ENCODE peak calls at places on chromosomes 2 and 18, in seven cellular contexts. D is kidney glomerular epithelial cell, Q is mucosa of descending colon, X is OCI-M1, B is LoVo, A is renal cortical epithelial cell, I is nucleus accumbens. P is an unnamed sample.

GRCh38 chr2:230913406-230913805 is 11.6 kb downstream of the GPR55 start:
- DNase-seq in D (no peak), Q (peak; percentile 49), X (peak; percentile 74), B (no peak), A (peak; percentile 43), I (no peak), P (no peak)

GRCh38 chr2:240638517-240639160 is 13.4 kb downstream of the GPR35 start:
- DNase-seq in D (no peak), Q (peak; percentile 12), X (no peak), B (no peak), A (no peak), I (no peak), P (no peak)

GRCh38 chr2:30282081-30282480 is 50.7 kb downstream of the LBH start:
- DNase-seq in D (no peak), Q (no peak), X (no peak), B (no peak), A (no peak), I (no peak), P (no peak)

GRCh38 chr2:23666241-23667025 is 260.5 kb downstream of the ATAD2B start:
- DNase-seq in D (no peak), Q (no peak), X (no peak), B (no peak), A (no peak), I (no peak), P (no peak)

GRCh38 chr2:143974262-143974661 is 545.7 kb downstream of the ZEB2 start:
- DNase-seq in D (no peak), Q (no peak), X (peak; percentile 13), B (no peak), A (no peak), I (no peak), P (no peak)

GRCh38 chr2:143903172-143903856 is 616.6 kb downstream of the ZEB2 start:
- DNase-seq in D (no peak), Q (no peak), X (peak; percentile 43), B (no peak), A (peak; percentile 49), I (no peak), P (no peak)

GRCh38 chr2:231431606-231432005 is 32.7 kb downstream of the NCL start:
- DNase-seq in D (no peak), Q (no peak), X (no peak), B (no peak), A (no peak), I (no peak), P (no peak)

GRCh38 chr2:13009027-13009426 is 292.3 kb downstream of the TRIB2 start:
- DNase-seq in D (no peak), Q (no peak), X (no peak), B (no peak), A (peak; percentile 38), I (no peak), P (no peak)

GRCh38 chr2:102439065-102439695 is 16.2 kb downstream of the IL18RAP start:
- DNase-seq in D (peak; percentile 88), Q (no peak), X (no peak), B (no peak), A (peak; percentile 94), I (no peak), P (no peak)

GRCh38 chr2:219246559-219246958 is 1.3 kb downstream of the STK16 start:
- DNase-seq in D (no peak), Q (no peak), X (no peak), B (no peak), A (no peak), I (no peak), P (no peak)

GRCh38 chr2:182324665-182325064 is 102.2 kb downstream of the PDE1A start:
- DNase-seq in D (peak; percentile 99), Q (no peak), X (no peak), B (no peak), A (peak; percentile 100), I (no peak), P (no peak)

GRCh38 chr2:234145057-234145456 is 94.6 kb downstream of the SPP2 start:
- DNase-seq in D (no peak), Q (no peak), X (no peak), B (no peak), A (peak; percentile 51), I (no peak), P (no peak)

GRCh38 chr2:53509827-53510785 is 257.5 kb upstream of the CHAC2 start:
- DNase-seq in D (no peak), Q (no peak), X (no peak), B (no peak), A (peak; percentile 43), I (no peak), P (no peak)

GRCh38 chr2:14903709-14904374 is 271.3 kb downstream of the LRATD1 start:
- DNase-seq in D (no peak), Q (peak; percentile 72), X (peak; percentile 90), B (peak; percentile 22), A (no peak), I (no peak), P (no peak)

GRCh38 chr2:23711979-23712755 is 214.8 kb downstream of the ATAD2B start:
- DNase-seq in D (no peak), Q (no peak), X (no peak), B (no peak), A (peak; percentile 10), I (no peak), P (no peak)

GRCh38 chr2:38290332-38290731 is 86.7 kb downstream of the ATL2 start:
- DNase-seq in D (no peak), Q (no peak), X (no peak), B (peak; percentile 35), A (no peak), I (no peak), P (no peak)

GRCh38 chr18:58096658-58097057 is 52.6 kb downstream of the NEDD4L start:
- DNase-seq in D (no peak), Q (no peak), X (no peak), B (no peak), A (no peak), I (no peak), P (no peak)

GRCh38 chr2:166180951-166181812 is 53.4 kb upstream of the SCN1A start:
- DNase-seq in D (peak; percentile 51), Q (peak; percentile 33), X (peak; percentile 85), B (peak; percentile 50), A (peak; percentile 42), I (peak; percentile 45), P (peak; percentile 68)

GRCh38 chr2:218375212-218375611 is 6.9 kb upstream of the SLC11A1 start:
- DNase-seq in D (no peak), Q (no peak), X (no peak), B (no peak), A (no peak), I (no peak), P (no peak)

GRCh38 chr2:101125374-101125773 is 25.8 kb downstream of the TBC1D8 start:
- DNase-seq in D (peak; percentile 43), Q (no peak), X (peak; percentile 28), B (peak; percentile 55), A (peak; percentile 86), I (no peak), P (no peak)

GRCh38 chr18:63677490-63678225 is 16.0 kb upstream of the SERPINB3 start:
- DNase-seq in D (no peak), Q (no peak), X (no peak), B (no peak), A (peak; percentile 23), I (no peak), P (no peak)

GRCh38 chr2:55163258-55163657 is 68.8 kb downstream of the CLHC1 start:
- DNase-seq in D (peak; percentile 91), Q (no peak), X (no peak), B (no peak), A (peak; percentile 56), I (no peak), P (peak; percentile 24)

GRCh38 chr2:240216197-240216596 is 75.7 kb upstream of the OTOS start:
- DNase-seq in D (no peak), Q (no peak), X (no peak), B (no peak), A (no peak), I (no peak), P (peak; percentile 45)

GRCh38 chr2:233198026-233198425 is 53.4 kb upstream of the ATG16L1 start:
- DNase-seq in D (no peak), Q (no peak), X (no peak), B (no peak), A (no peak), I (no peak), P (no peak)

GRCh38 chr18:73244411-73244810 is 376.6 kb upstream of the NETO1 start:
- DNase-seq in D (no peak), Q (no peak), X (no peak), B (no peak), A (no peak), I (no peak), P (no peak)

GRCh38 chr2:130371723-130372054 is 15.8 kb downstream of the PTPN18 start:
- DNase-seq in D (peak; percentile 58), Q (peak; percentile 52), X (peak; percentile 86), B (no peak), A (peak; percentile 44), I (no peak), P (no peak)

GRCh38 chr2:238741277-238741676 is 106.6 kb upstream of the TWIST2 start:
- DNase-seq in D (no peak), Q (no peak), X (no peak), B (no peak), A (no peak), I (no peak), P (no peak)